ENCODE peak calls at places on chromosomes 11 and 22, in six cellular contexts. Q is endodermal cell; E is GM23248; G is effector memory CD4-positive, alpha-beta T cell; J is MM.1S; U is neuronal stem cell. Z is an unnamed sample.

GRCh38 chr11:70203749-70204465 is 811 bp downstream of the FADD start:
- DNase-seq in E (peak; percentile 96), U (no peak), Q (no peak), J (peak; percentile 79), G (peak; percentile 80), Z (peak; percentile 48)

GRCh38 chr11:76552987-76553386 is 108.2 kb downstream of the EMSY start:
- DNase-seq in J (no peak), Q (no peak), G (no peak), E (no peak), U (no peak), Z (no peak)

GRCh38 chr11:10918275-10918674 is 60.4 kb upstream of the ZBED5 start:
- DNase-seq in G (no peak), U (no peak), E (no peak), J (no peak), Q (no peak), Z (no peak)

GRCh38 chr11:58866788-58867187 is 22.3 kb upstream of the GLYATL2 start:
- DNase-seq in G (no peak), J (no peak), U (no peak), E (peak; percentile 31), Q (no peak), Z (no peak)

GRCh38 chr22:47372111-47372581 is 609.7 kb downstream of the TBC1D22A start:
- DNase-seq in G (no peak), E (no peak), Q (peak; percentile 7), U (no peak), J (no peak), Z (no peak)

GRCh38 chr22:37891926-37892325 is 14.2 kb upstream of the MICALL1 start:
- DNase-seq in J (no peak), G (no peak), Q (no peak), E (no peak), U (no peak), Z (no peak)

GRCh38 chr22:45226681-45227186 is 14.0 kb downstream of the KIAA0930 start:
- DNase-seq in Q (peak; percentile 28), E (peak; percentile 66), J (no peak), U (no peak), G (no peak), Z (no peak)

GRCh38 chr22:46049726-46050450 is 72.9 kb upstream of the WNT7B start:
- DNase-seq in U (no peak), J (no peak), G (no peak), E (no peak), Q (peak; percentile 35), Z (no peak)

GRCh38 chr11:76325149-76325548 is 55.8 kb downstream of the THAP12 start:
- DNase-seq in J (no peak), U (no peak), G (no peak), Q (no peak), E (no peak), Z (no peak)

GRCh38 chr11:33930317-33931021 is 38.6 kb upstream of the LMO2 start:
- DNase-seq in G (no peak), E (peak; percentile 66), U (no peak), J (no peak), Q (peak; percentile 62), Z (no peak)

GRCh38 chr11:19769820-19770219 is 57.2 kb downstream of the NAV2 start:
- DNase-seq in G (no peak), U (no peak), E (peak; percentile 61), Q (no peak), J (peak; percentile 17), Z (no peak)

GRCh38 chr22:38455530-38456271 is 702 bp upstream of the KCNJ4 start:
- DNase-seq in Q (peak; percentile 86), E (no peak), J (no peak), G (no peak), U (peak; percentile 73), Z (no peak)

GRCh38 chr11:66454253-66454652 is 12.5 kb upstream of the PELI3 start:
- DNase-seq in J (no peak), U (no peak), E (no peak), Q (no peak), G (no peak), Z (no peak)

GRCh38 chr11:2901854-2902783 is 16.5 kb upstream of the CDKN1C start:
- DNase-seq in J (peak; percentile 98), Q (peak; percentile 98), U (peak; percentile 76), G (peak; percentile 85), E (peak; percentile 99), Z (peak; percentile 75)

GRCh38 chr11:125494033-125494364 is 2.1 kb downstream of the FEZ1 start:
- DNase-seq in G (no peak), E (no peak), Q (no peak), J (no peak), U (no peak), Z (no peak)

GRCh38 chr22:37892566-37893338 is 13.3 kb upstream of the MICALL1 start:
- DNase-seq in Q (no peak), U (no peak), J (no peak), G (no peak), E (no peak), Z (no peak)

GRCh38 chr11:7020183-7020917 is at the start of the genes NLRP14 and ZNF214:
- DNase-seq in J (peak; percentile 26), E (peak; percentile 97), U (peak; percentile 95), G (no peak), Q (peak; percentile 98), Z (no peak)

GRCh38 chr11:16511109-16511806 is 154.9 kb upstream of the SOX6 start:
- DNase-seq in G (no peak), Q (no peak), E (peak; percentile 50), U (no peak), J (no peak), Z (no peak)

GRCh38 chr11:105100206-105100605 is 39.4 kb downstream of the CARD18 start:
- DNase-seq in E (no peak), U (no peak), J (no peak), Q (peak; percentile 57), G (no peak), Z (no peak)

GRCh38 chr11:45852018-45852711 is 4.9 kb downstream of the CRY2 start:
- DNase-seq in G (no peak), Q (peak; percentile 81), E (no peak), U (no peak), J (peak; percentile 26), Z (no peak)

GRCh38 chr11:65395961-65396530 is 9.6 kb downstream of the FRMD8 start:
- DNase-seq in G (no peak), Q (no peak), E (no peak), J (no peak), U (no peak), Z (no peak)

GRCh38 chr11:65399249-65399648 is 12.8 kb downstream of the FRMD8 start:
- DNase-seq in J (no peak), U (no peak), G (no peak), E (no peak), Q (no peak), Z (no peak)

GRCh38 chr11:65398362-65398910 is 12.0 kb downstream of the FRMD8 start:
- DNase-seq in J (no peak), E (no peak), G (no peak), Q (no peak), U (no peak), Z (no peak)

GRCh38 chr11:65399845-65400244 is 13.4 kb downstream of the FRMD8 start:
- DNase-seq in E (no peak), Q (no peak), U (no peak), G (no peak), J (no peak), Z (no peak)

DNA sequence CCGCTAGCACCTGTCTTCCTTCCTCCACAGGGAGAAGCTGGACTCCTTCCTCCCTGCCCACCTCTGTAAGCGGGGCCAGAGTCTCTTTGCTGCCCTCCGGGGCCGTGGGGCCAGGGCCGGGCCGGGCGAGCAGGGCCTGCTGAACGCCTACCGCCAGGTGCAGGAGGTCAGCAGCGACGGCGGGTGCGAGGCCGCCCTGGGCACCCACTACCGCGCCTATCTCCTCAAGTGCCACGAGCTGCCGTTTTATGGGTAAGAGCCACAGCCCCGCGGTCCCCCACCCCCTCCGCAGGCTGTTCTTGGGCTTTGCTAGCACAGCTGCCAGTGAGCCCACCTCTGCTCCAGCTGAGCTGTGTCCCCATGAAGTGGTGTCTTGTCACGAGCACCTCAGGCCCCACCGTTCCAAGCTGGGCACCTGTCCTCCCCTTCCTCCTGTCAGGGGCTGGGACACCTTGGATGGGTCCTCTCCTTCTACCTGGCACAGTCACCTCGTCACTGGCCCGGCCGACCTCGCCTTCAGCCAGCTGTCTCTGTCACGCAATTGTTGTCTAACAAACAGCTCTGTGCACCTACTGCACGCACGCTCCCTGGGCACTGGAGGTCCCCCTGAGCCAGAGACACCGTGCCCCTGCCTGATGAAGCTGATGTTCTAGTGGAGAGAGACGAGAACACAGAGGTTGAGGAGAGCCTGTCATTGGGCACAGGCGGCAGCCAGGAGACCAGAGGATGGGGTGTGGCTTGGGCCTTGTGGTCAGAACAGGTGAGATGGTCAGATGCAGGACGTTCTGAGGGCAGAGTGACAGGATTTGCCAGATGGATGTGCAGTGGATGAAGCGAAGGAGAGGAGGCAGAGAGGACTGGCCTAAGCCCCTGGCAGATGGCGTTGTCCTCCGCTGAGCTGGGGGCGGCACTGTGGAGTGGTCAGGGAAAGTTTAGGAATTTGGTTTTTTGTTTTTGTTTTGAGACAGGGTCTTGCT is 10.6 kb downstream of the FRMD8 start:
- DNase-seq in E (no peak), Q (no peak), G (no peak), J (no peak), U (no peak), Z (no peak)
- H3K36me3 ChIP-seq in E (peaks cover 13% of the 10 kb centered on the region), Q (peaks cover 10% of the 10 kb centered on the region), G (peaks cover 55% of the 10 kb centered on the region), J (no peaks in the 10 kb centered on the region), U (peaks cover 33% of the 10 kb centered on the region), Z (no peaks in the 10 kb centered on the region)

GRCh38 chr22:19330865-19331418 is 39.4 kb upstream of the CLTCL1 start:
- DNase-seq in E (no peak), G (no peak), Q (no peak), J (no peak), U (no peak), Z (no peak)
- H3K9me3 ChIP-seq in E (no peaks in the 10 kb centered on the region), G (peaks cover 8% of the 10 kb centered on the region), Q (peaks cover 31% of the 10 kb centered on the region), J (no peaks in the 10 kb centered on the region), U (peaks cover 18% of the 10 kb centered on the region), Z (no peaks in the 10 kb centered on the region)

DNA sequence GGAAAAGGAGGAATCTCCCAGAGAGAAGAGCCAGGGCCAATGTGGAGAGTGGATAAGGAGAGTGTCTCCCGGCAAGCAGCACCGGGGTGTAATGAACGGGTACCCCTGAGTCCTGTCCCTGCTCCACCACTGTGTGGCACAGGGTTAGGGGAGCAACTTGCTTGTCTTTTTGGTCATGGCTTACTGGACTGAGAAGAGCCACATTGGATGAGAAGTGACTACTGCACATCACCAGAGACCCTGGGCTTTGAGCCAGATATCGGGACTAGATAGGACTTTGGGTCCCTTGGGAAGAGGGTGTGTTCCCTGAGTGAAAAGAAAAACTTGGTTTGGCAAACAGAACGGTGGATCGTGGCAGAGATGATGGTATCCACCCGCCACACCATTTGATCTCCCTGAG is 24.6 kb downstream of the SDHAF2 start:
- DNase-seq in Q (no peak), U (no peak), G (no peak), J (no peak), E (no peak), Z (no peak)
- H3K27ac ChIP-seq in Q (no peak overlapping the region), U (no peak overlapping the region), G (no peak overlapping the region), J (no peak overlapping the region), E (no peak overlapping the region), Z (no peak overlapping the region)

DNA sequence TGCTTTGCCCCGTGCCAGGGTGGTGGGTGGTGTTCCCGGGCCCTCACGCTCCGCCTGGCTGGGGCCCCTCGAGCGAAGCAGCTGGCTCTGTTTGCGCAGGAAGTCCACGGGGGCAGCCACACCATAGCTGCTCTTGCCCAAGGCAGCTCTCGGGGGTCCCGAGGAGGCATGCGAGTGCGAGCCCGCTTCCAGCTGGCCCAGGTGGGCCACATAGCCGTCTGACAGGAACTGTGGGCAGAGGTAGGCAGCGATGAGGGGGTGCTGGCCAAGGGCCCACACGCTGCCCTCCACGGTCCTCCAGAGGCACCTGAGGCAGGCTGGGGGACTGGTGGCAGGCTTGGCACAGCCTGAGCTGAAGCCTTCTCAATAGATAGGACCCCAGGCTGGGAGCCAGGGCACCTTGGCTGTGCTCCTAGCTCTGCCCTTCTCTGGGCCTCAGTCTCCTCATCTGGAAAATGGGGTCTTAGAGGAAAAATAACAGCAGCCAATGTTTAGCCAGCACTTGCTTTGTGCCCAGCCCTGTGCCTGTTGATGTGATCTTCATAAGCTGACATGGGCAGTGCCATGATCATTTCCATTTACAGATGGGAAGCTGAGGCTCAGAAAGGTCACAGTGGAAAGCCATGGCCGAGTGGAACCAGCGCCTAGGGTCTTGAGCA is 9.4 kb downstream of the AIP start:
- DNase-seq in J (no peak), Q (no peak), U (no peak), E (no peak), G (no peak), Z (no peak)
- H3K36me3 ChIP-seq in J (no peaks in the 10 kb centered on the region), Q (peaks cover 11% of the 10 kb centered on the region), U (peaks cover 89% of the 10 kb centered on the region), E (no peaks in the 10 kb centered on the region), G (peaks cover 93% of the 10 kb centered on the region), Z (peaks cover 24% of the 10 kb centered on the region)